ENCODE peak calls at places on chromosomes 5 and 9, in nine cellular contexts. U is DMS 273 treated with DMSO at 0.1 percent for 48 hours, M is Ammon's horn, J is transverse colon, C is GM03348, I is cerebellum, W is HFFc6, Y is left ventricle myocardium inferior, Z is T-helper 9 cell. R is an unnamed sample.

GRCh38 chr5:54148858-54149257 is 161.5 kb downstream of the ARL15 start:
- DNase-seq in U (no peak), M (no peak), J (no peak), C (no peak), I (no peak), W (no peak), Y (no peak), Z (no peak), R (peak)

GRCh38 chr9:134344068-134344820 is 18.0 kb downstream of the RXRA start:
- DNase-seq in U (no peak), M (no peak), J (peak), C (peak), I (no peak), W (no peak), Y (peak), Z (no peak), R (no peak)

GRCh38 chr5:72991394-72991793 is 35.6 kb downstream of the FCHO2 start:
- DNase-seq in U (no peak), M (no peak), J (no peak), C (no peak), I (no peak), W (no peak), Y (no peak), Z (no peak), R (no peak)

GRCh38 chr9:128266868-128267590 is 8.8 kb downstream of the GOLGA2 start:
- DNase-seq in U (no peak), M (no peak), J (no peak), C (no peak), I (no peak), W (no peak), Y (no peak), Z (no peak), R (no peak)

GRCh38 chr5:155050384-155051019 is 36.9 kb downstream of the KIF4B start:
- DNase-seq in U (no peak), M (no peak), J (no peak), C (no peak), I (no peak), W (no peak), Y (no peak), Z (no peak), R (no peak)

GRCh38 chr5:134090482-134090881 is 24.0 kb upstream of the TCF7 start:
- DNase-seq in U (no peak), M (no peak), J (no peak), C (no peak), I (no peak), W (no peak), Y (no peak), Z (no peak), R (no peak)

GRCh38 chr5:133274597-133274935 is 222.8 kb downstream of the HSPA4 start:
- DNase-seq in U (no peak), M (no peak), J (no peak), C (no peak), I (no peak), W (no peak), Y (no peak), Z (no peak), R (no peak)

GRCh38 chr5:54930736-54931135 is 54.7 kb downstream of the ESM1 start:
- DNase-seq in U (no peak), M (no peak), J (no peak), C (no peak), I (no peak), W (no peak), Y (no peak), Z (no peak), R (no peak)

GRCh38 chr9:37408933-37409710 is 13.4 kb upstream of the GRHPR start:
- DNase-seq in U (no peak), M (no peak), J (peak), C (no peak), I (no peak), W (no peak), Y (no peak), Z (peak), R (no peak)

GRCh38 chr5:68661237-68661636 is 432.6 kb upstream of the SLC30A5 start:
- DNase-seq in U (no peak), M (no peak), J (peak), C (peak), I (no peak), W (peak), Y (no peak), Z (no peak), R (peak)

GRCh38 chr9:121808781-121809180 is 157.3 kb downstream of the DAB2IP start:
- DNase-seq in U (no peak), M (no peak), J (no peak), C (no peak), I (no peak), W (no peak), Y (no peak), Z (no peak), R (no peak)

GRCh38 chr5:177425196-177425800 is 1.2 kb upstream of the GRK6 start:
- DNase-seq in U (no peak), M (no peak), J (no peak), C (no peak), I (no peak), W (no peak), Y (no peak), Z (no peak), R (no peak)

GRCh38 chr5:1532384-1532783 is 8.6 kb upstream of the LPCAT1 start:
- DNase-seq in U (no peak), M (no peak), J (no peak), C (no peak), I (no peak), W (no peak), Y (no peak), Z (no peak), R (no peak)

GRCh38 chr9:31140316-31140715 is 1244.1 kb upstream of the ACO1 start:
- DNase-seq in U (peak), M (no peak), J (no peak), C (peak), I (no peak), W (no peak), Y (no peak), Z (no peak), R (no peak)